ENCODE peak calls at places on chromosomes 2 and 18, in seven cellular contexts. Q, G, L, U, P, D and H are unnamed samples.
A peak's percentile ranks its signal among the peaks of the same experiment; 100 is the strongest.

GRCh38 chr2:146246734-146247523 is 1597.9 kb upstream of the ACVR2A start:
- DNase-seq in U (no peak), L (no peak), G (no peak), P (no peak), Q (no peak), D (no peak), H (no peak)

GRCh38 chr2:216029416-216030129 is 16.2 kb upstream of the MREG start:
- DNase-seq in L (no peak), Q (no peak), D (no peak), P (no peak), G (no peak), U (no peak), H (no peak)

GRCh38 chr2:125701070-125701469 is 954.9 kb upstream of the GYPC start:
- DNase-seq in P (no peak), Q (no peak), L (no peak), D (no peak), G (peak; percentile 1), U (no peak), H (no peak)

GRCh38 chr2:163735692-163736432 is at the start of gene FIGN:
- DNase-seq in L (no peak), P (peak; percentile 73), U (peak; percentile 89), Q (no peak), G (no peak), D (peak; percentile 46), H (no peak)

GRCh38 chr18:56641714-56642331 is 3.4 kb upstream of the TXNL1 start:
- DNase-seq in P (no peak), D (no peak), L (no peak), Q (no peak), G (no peak), U (no peak), H (no peak)

GRCh38 chr2:76050196-76050595 is 339.5 kb upstream of the GCFC2 start:
- DNase-seq in Q (no peak), L (no peak), P (no peak), D (no peak), G (no peak), U (no peak), H (no peak)

GRCh38 chr2:12587729-12588522 is 128.8 kb upstream of the TRIB2 start:
- DNase-seq in G (no peak), P (no peak), Q (no peak), D (no peak), L (no peak), U (peak; percentile 82), H (no peak)

GRCh38 chr2:71699428-71699827 is 246.1 kb downstream of the DYSF start:
- DNase-seq in G (no peak), P (no peak), L (peak; percentile 46), U (no peak), D (no peak), Q (no peak), H (no peak)

GRCh38 chr18:57660961-57661360 is 39.3 kb upstream of the NARS1 start:
- DNase-seq in L (no peak), U (no peak), D (no peak), P (no peak), G (peak; percentile 26), Q (no peak), H (no peak)

GRCh38 chr2:63571291-63571690 is 17.0 kb downstream of the WDPCP start:
- DNase-seq in D (no peak), L (no peak), U (no peak), G (no peak), Q (no peak), P (no peak), H (no peak)

GRCh38 chr18:63869374-63869773 is 18.1 kb upstream of the SERPINB2 start:
- DNase-seq in G (no peak), Q (no peak), L (no peak), P (no peak), U (no peak), D (no peak), H (no peak)

GRCh38 chr2:73739101-73739500 is 2.0 kb upstream of the TPRKB start:
- DNase-seq in P (no peak), L (no peak), Q (no peak), D (peak; percentile 30), U (no peak), G (no peak), H (no peak)

GRCh38 chr18:28875059-28875458 is 698.1 kb upstream of the CDH2 start:
- DNase-seq in G (no peak), L (no peak), P (no peak), U (no peak), D (no peak), Q (no peak), H (no peak)

GRCh38 chr18:12333650-12334279 is 25.7 kb downstream of the TUBB6 start:
- DNase-seq in P (no peak), D (no peak), U (peak; percentile 55), G (no peak), Q (no peak), L (no peak), H (peak; percentile 79)

GRCh38 chr2:168821992-168822391 is 19.6 kb downstream of the NOSTRIN start:
- DNase-seq in P (no peak), G (no peak), D (no peak), L (no peak), Q (no peak), U (no peak), H (no peak)

GRCh38 chr2:224278531-224278930 is 123.4 kb downstream of the FAM124B start:
- DNase-seq in P (no peak), L (no peak), Q (no peak), D (no peak), U (no peak), G (no peak), H (no peak)

GRCh38 chr2:173966274-173967098 is 1.3 kb upstream of the SP3 start:
- DNase-seq in D (no peak), P (no peak), U (no peak), Q (no peak), G (no peak), L (no peak), H (no peak)

GRCh38 chr2:15738225-15738546 is 146.5 kb downstream of the DDX1 start:
- DNase-seq in Q (no peak), G (no peak), L (no peak), P (no peak), U (no peak), D (no peak), H (no peak)

GRCh38 chr2:15784886-15785801 is 155.2 kb upstream of the MYCN start:
- DNase-seq in Q (no peak), P (no peak), G (no peak), U (no peak), D (no peak), L (peak; percentile 71), H (no peak)

GRCh38 chr18:79687806-79688205 is 8.2 kb downstream of the CTDP1 start:
- DNase-seq in Q (no peak), D (no peak), P (no peak), G (no peak), L (no peak), U (no peak), H (no peak)

GRCh38 chr2:73020306-73020656 is 51.2 kb downstream of the SFXN5 start:
- DNase-seq in D (no peak), U (no peak), P (no peak), G (no peak), Q (no peak), L (no peak), H (no peak)

GRCh38 chr2:8684885-8685696 is 3.2 kb downstream of the ID2 start:
- DNase-seq in G (peak; percentile 56), P (peak; percentile 60), U (peak; percentile 83), L (peak; percentile 90), D (peak; percentile 58), Q (peak; percentile 45), H (no peak)

GRCh38 chr2:128308889-128309288 is 9.8 kb downstream of the HS6ST1 start:
- DNase-seq in Q (no peak), P (no peak), L (peak; percentile 58), G (no peak), U (no peak), D (no peak), H (no peak)
- H3K4me1 ChIP-seq in Q (peaks cover 38% of the 10 kb centered on the region), P (peaks cover 83% of the 10 kb centered on the region), L (peaks cover 98% of the 10 kb centered on the region), G (peaks cover 50% of the 10 kb centered on the region), U (peaks cover 91% of the 10 kb centered on the region), D (peaks cover 30% of the 10 kb centered on the region), H (peaks cover 97% of the 10 kb centered on the region)

GRCh38 chr2:19228092-19228670 is 130.2 kb downstream of the OSR1 start:
- DNase-seq in G (no peak), L (no peak), D (no peak), Q (no peak), P (no peak), U (no peak), H (no peak)
- H3K4me3 ChIP-seq in G (no peak overlapping the region), L (no peak overlapping the region), D (no peak overlapping the region), Q (no peak overlapping the region), P (no peak overlapping the region), U (no peak overlapping the region), H (no peak overlapping the region)

GRCh38 chr18:48923746-48924580 is 26.8 kb downstream of the SMAD7 start:
- DNase-seq in U (no peak), P (no peak), D (no peak), L (peak; percentile 83), G (no peak), Q (no peak), H (no peak)

GRCh38 chr18:48921305-48922202 is 29.2 kb downstream of the SMAD7 start:
- DNase-seq in U (peak; percentile 63), P (no peak), D (no peak), Q (no peak), G (no peak), L (no peak), H (no peak)

GRCh38 chr18:48924621-48925601 is 25.9 kb downstream of the SMAD7 start:
- DNase-seq in U (no peak), Q (no peak), P (no peak), D (no peak), G (peak; percentile 46), L (no peak), H (no peak)

GRCh38 chr18:48922203-48922800 is 28.5 kb downstream of the SMAD7 start:
- DNase-seq in U (peak; percentile 37), P (no peak), G (no peak), L (no peak), D (no peak), Q (no peak), H (no peak)

GRCh38 chr18:48922801-48923730 is 27.7 kb downstream of the SMAD7 start:
- DNase-seq in U (peak; percentile 88), Q (no peak), L (peak; percentile 84), D (peak; percentile 71), G (peak; percentile 77), P (peak; percentile 58), H (no peak)
- TF ChIP-seq POLR2AphosphoS5 in U (peak; percentile 45), Q (no peak), L (no peak), D (peak; percentile 60), G (no peak), P (no peak), H (peak; percentile 20)

GRCh38 chr2:170368370-170368769 is 190.4 kb downstream of the MYO3B start:
- DNase-seq in Q (no peak), D (no peak), P (no peak), G (no peak), L (no peak), U (no peak), H (no peak)

GRCh38 chr2:170371231-170371630 is 193.3 kb downstream of the MYO3B start:
- DNase-seq in P (no peak), Q (no peak), D (no peak), L (no peak), U (no peak), G (no peak), H (no peak)

GRCh38 chr2:170369228-170369627 is 191.3 kb downstream of the MYO3B start:
- DNase-seq in P (no peak), Q (no peak), L (no peak), D (no peak), G (no peak), U (no peak), H (no peak)

GRCh38 chr2:170365686-170366085 is 187.7 kb downstream of the MYO3B start:
- DNase-seq in P (no peak), Q (no peak), D (no peak), G (no peak), L (no peak), U (no peak), H (no peak)

GRCh38 chr2:170369894-170370293 is 191.9 kb downstream of the MYO3B start:
- DNase-seq in P (no peak), U (no peak), L (no peak), Q (peak; percentile 21), D (no peak), G (no peak), H (no peak)
- H3K4me1 ChIP-seq in P (no peaks in the 10 kb centered on the region), U (no peaks in the 10 kb centered on the region), L (no peaks in the 10 kb centered on the region), Q (no peaks in the 10 kb centered on the region), D (no peaks in the 10 kb centered on the region), G (no peaks in the 10 kb centered on the region), H (peaks cover 2% of the 10 kb centered on the region)